ENCODE peak calls at places on chromosomes 16 and 17, in seven cellular contexts. One of them, this sample, is unnamed.

GRCh38 chr16:53041196-53041977 is 11.3 kb downstream of the CHD9NB start:
- DNase-seq in dorsolateral prefrontal cortex: no peak
- DNase-seq in body of pancreas: peak
- DNase-seq in A549: no peak
- DNase-seq in CD4-positive, alpha-beta T cell: no peak
- DNase-seq in psoas muscle: peak
- DNase-seq in GM23248: no peak
- DNase-seq in this sample: no peak

GRCh38 chr16:24537474-24538337 is 1.7 kb upstream of the RBBP6 start:
- DNase-seq in CD4-positive, alpha-beta T cell: no peak
- DNase-seq in psoas muscle: no peak
- DNase-seq in A549: peak
- DNase-seq in dorsolateral prefrontal cortex: no peak
- DNase-seq in GM23248: peak
- DNase-seq in body of pancreas: no peak
- DNase-seq in this sample: no peak

GRCh38 chr16:52350031-52350430 is 196.9 kb downstream of the TOX3 start:
- DNase-seq in A549: no peak
- DNase-seq in CD4-positive, alpha-beta T cell: no peak
- DNase-seq in body of pancreas: no peak
- DNase-seq in dorsolateral prefrontal cortex: no peak
- DNase-seq in psoas muscle: no peak
- DNase-seq in GM23248: no peak
- DNase-seq in this sample: no peak

GRCh38 chr17:58344791-58345157 is 7.2 kb downstream of the SUPT4H1 start:
- DNase-seq in body of pancreas: no peak
- DNase-seq in CD4-positive, alpha-beta T cell: peak
- DNase-seq in psoas muscle: no peak
- DNase-seq in GM23248: no peak
- DNase-seq in dorsolateral prefrontal cortex: no peak
- DNase-seq in A549: no peak
- DNase-seq in this sample: no peak

GRCh38 chr17:44916781-44917241 is 1.5 kb upstream of the GFAP start:
- DNase-seq in dorsolateral prefrontal cortex: peak
- DNase-seq in psoas muscle: no peak
- DNase-seq in body of pancreas: peak
- DNase-seq in A549: no peak
- DNase-seq in GM23248: peak
- DNase-seq in CD4-positive, alpha-beta T cell: no peak
- DNase-seq in this sample: peak

GRCh38 chr16:87881327-87882200 is 12.3 kb upstream of the SLC7A5 start:
- DNase-seq in body of pancreas: no peak
- DNase-seq in A549: no peak
- DNase-seq in CD4-positive, alpha-beta T cell: no peak
- DNase-seq in dorsolateral prefrontal cortex: no peak
- DNase-seq in GM23248: no peak
- DNase-seq in psoas muscle: no peak
- DNase-seq in this sample: no peak

GRCh38 chr17:19672009-19672837 is 23.7 kb downstream of the ALDH3A2 start:
- DNase-seq in CD4-positive, alpha-beta T cell: no peak
- DNase-seq in body of pancreas: peak
- DNase-seq in psoas muscle: peak
- DNase-seq in GM23248: peak
- DNase-seq in dorsolateral prefrontal cortex: no peak
- DNase-seq in A549: no peak
- DNase-seq in this sample: peak

GRCh38 chr16:70570967-70571570 is 47.5 kb downstream of the SF3B3 start:
- DNase-seq in dorsolateral prefrontal cortex: no peak
- DNase-seq in CD4-positive, alpha-beta T cell: no peak
- DNase-seq in psoas muscle: no peak
- DNase-seq in GM23248: no peak
- DNase-seq in body of pancreas: no peak
- DNase-seq in A549: no peak
- DNase-seq in this sample: no peak

GRCh38 chr16:87930456-87930855 is 5.9 kb downstream of the CA5A start:
- DNase-seq in dorsolateral prefrontal cortex: no peak
- DNase-seq in GM23248: peak
- DNase-seq in CD4-positive, alpha-beta T cell: no peak
- DNase-seq in A549: no peak
- DNase-seq in psoas muscle: no peak
- DNase-seq in body of pancreas: no peak
- DNase-seq in this sample: no peak

GRCh38 chr16:64090327-64090726 is 1031.5 kb downstream of the CDH11 start:
- DNase-seq in psoas muscle: no peak
- DNase-seq in body of pancreas: no peak
- DNase-seq in dorsolateral prefrontal cortex: no peak
- DNase-seq in GM23248: no peak
- DNase-seq in A549: no peak
- DNase-seq in CD4-positive, alpha-beta T cell: no peak
- DNase-seq in this sample: no peak

GRCh38 chr16:30567991-30568638 is 3.4 kb downstream of the ZNF688 start:
- DNase-seq in CD4-positive, alpha-beta T cell: peak
- DNase-seq in body of pancreas: no peak
- DNase-seq in GM23248: peak
- DNase-seq in dorsolateral prefrontal cortex: no peak
- DNase-seq in A549: peak
- DNase-seq in psoas muscle: no peak
- DNase-seq in this sample: no peak

GRCh38 chr16:4498546-4499195 is 22.5 kb downstream of the HMOX2 start:
- DNase-seq in psoas muscle: no peak
- DNase-seq in dorsolateral prefrontal cortex: no peak
- DNase-seq in GM23248: no peak
- DNase-seq in CD4-positive, alpha-beta T cell: no peak
- DNase-seq in body of pancreas: no peak
- DNase-seq in A549: no peak
- DNase-seq in this sample: no peak

GRCh38 chr16:56606688-56607618 is 1.4 kb upstream of the MT2A start:
- DNase-seq in A549: peak
- DNase-seq in dorsolateral prefrontal cortex: no peak
- DNase-seq in body of pancreas: peak
- DNase-seq in GM23248: peak
- DNase-seq in psoas muscle: peak
- DNase-seq in CD4-positive, alpha-beta T cell: no peak
- DNase-seq in this sample: no peak

GRCh38 chr17:8668181-8668740 is 37.7 kb upstream of the MYH10 start:
- DNase-seq in CD4-positive, alpha-beta T cell: no peak
- DNase-seq in A549: no peak
- DNase-seq in dorsolateral prefrontal cortex: no peak
- DNase-seq in GM23248: no peak
- DNase-seq in psoas muscle: no peak
- DNase-seq in body of pancreas: no peak
- DNase-seq in this sample: no peak

GRCh38 chr17:34542700-34543336 is 36.6 kb upstream of the TMEM132E start:
- DNase-seq in CD4-positive, alpha-beta T cell: peak
- DNase-seq in A549: peak
- DNase-seq in psoas muscle: no peak
- DNase-seq in GM23248: peak
- DNase-seq in body of pancreas: no peak
- DNase-seq in dorsolateral prefrontal cortex: peak
- DNase-seq in this sample: peak

GRCh38 chr17:30954046-30954805 is 16.6 kb upstream of the RNF135 start:
- DNase-seq in body of pancreas: no peak
- DNase-seq in psoas muscle: peak
- DNase-seq in dorsolateral prefrontal cortex: no peak
- DNase-seq in CD4-positive, alpha-beta T cell: no peak
- DNase-seq in GM23248: no peak
- DNase-seq in A549: no peak
- DNase-seq in this sample: no peak

GRCh38 chr17:27532269-27533067 is 76.2 kb downstream of the KSR1 start:
- DNase-seq in A549: no peak
- DNase-seq in GM23248: no peak
- DNase-seq in CD4-positive, alpha-beta T cell: no peak
- DNase-seq in body of pancreas: peak
- DNase-seq in psoas muscle: no peak
- DNase-seq in dorsolateral prefrontal cortex: no peak
- DNase-seq in this sample: no peak

GRCh38 chr16:78249056-78249455 is 149.6 kb downstream of the WWOX start:
- DNase-seq in psoas muscle: no peak
- DNase-seq in CD4-positive, alpha-beta T cell: no peak
- DNase-seq in body of pancreas: peak
- DNase-seq in GM23248: no peak
- DNase-seq in dorsolateral prefrontal cortex: peak
- DNase-seq in A549: peak
- DNase-seq in this sample: no peak

GRCh38 chr17:44348234-44348987 is 3.3 kb downstream of the GRN start:
- DNase-seq in dorsolateral prefrontal cortex: no peak
- DNase-seq in psoas muscle: no peak
- DNase-seq in A549: no peak
- DNase-seq in CD4-positive, alpha-beta T cell: no peak
- DNase-seq in GM23248: peak
- DNase-seq in body of pancreas: no peak
- DNase-seq in this sample: peak

GRCh38 chr16:62256406-62256805 is 220.2 kb upstream of the CDH8 start:
- DNase-seq in psoas muscle: no peak
- DNase-seq in CD4-positive, alpha-beta T cell: no peak
- DNase-seq in dorsolateral prefrontal cortex: no peak
- DNase-seq in A549: peak
- DNase-seq in GM23248: peak
- DNase-seq in body of pancreas: no peak
- DNase-seq in this sample: no peak

DNA sequence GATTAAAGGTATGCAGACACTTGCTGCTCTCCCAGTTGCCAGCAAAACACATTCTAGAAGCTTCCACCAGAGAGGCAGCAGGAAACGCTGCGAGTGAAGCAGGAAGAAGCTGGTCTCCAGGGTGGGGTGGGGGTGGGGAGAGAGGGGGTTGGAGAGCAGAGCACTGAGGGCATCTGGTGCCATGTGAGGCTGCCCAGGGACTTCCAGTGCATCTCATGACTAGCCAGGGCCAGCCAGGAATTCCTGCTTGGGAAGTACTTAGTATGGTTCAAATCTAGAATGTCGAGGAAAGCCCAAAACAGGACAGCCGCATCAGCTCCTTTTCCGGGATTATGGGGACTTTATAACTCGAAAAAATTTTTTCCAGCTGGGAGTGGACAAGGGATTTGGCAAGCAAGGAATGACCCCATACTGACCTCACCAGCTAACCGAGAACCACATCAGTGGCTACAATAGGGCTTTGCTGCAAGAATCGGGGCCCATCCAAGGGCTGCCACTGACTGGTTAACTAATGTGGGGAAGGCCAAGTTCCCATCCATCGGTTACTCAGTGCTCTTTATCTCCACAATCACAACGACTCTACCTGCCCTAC is 26.2 kb upstream of the AXIN2 start:
- DNase-seq in GM23248: no peak
- DNase-seq in body of pancreas: no peak
- DNase-seq in psoas muscle: no peak
- DNase-seq in dorsolateral prefrontal cortex: no peak
- DNase-seq in A549: no peak
- DNase-seq in CD4-positive, alpha-beta T cell: no peak
- DNase-seq in this sample: no peak
- H3K27ac ChIP-seq in GM23248: no peak
- H3K27ac ChIP-seq in body of pancreas: no peak
- H3K27ac ChIP-seq in psoas muscle: no peak
- H3K27ac ChIP-seq in dorsolateral prefrontal cortex: no peak
- H3K27ac ChIP-seq in A549: peak
- H3K27ac ChIP-seq in CD4-positive, alpha-beta T cell: no peak
- H3K27ac ChIP-seq in this sample: no peak

DNA sequence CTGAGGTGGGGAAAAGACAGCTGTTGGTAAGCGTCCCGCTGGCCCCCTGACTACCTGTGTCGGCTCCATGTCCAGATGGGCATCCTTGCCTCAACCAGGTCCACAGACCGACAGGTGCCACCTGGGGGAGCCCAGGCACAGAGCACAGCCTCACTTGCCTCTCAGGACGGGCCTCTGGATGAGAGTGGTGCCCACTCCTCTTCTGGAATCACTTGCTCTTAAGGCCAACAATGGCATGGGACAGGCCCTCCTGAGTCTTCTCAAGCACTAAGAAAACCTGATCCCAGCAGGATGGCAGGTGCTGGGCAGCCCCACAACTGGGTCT is 17.2 kb downstream of the SLC16A3 start:
- DNase-seq in GM23248: no peak
- DNase-seq in CD4-positive, alpha-beta T cell: no peak
- DNase-seq in A549: no peak
- DNase-seq in dorsolateral prefrontal cortex: no peak
- DNase-seq in psoas muscle: no peak
- DNase-seq in body of pancreas: no peak
- DNase-seq in this sample: no peak
- H3K27ac ChIP-seq in GM23248: peak
- H3K27ac ChIP-seq in CD4-positive, alpha-beta T cell: no peak
- H3K27ac ChIP-seq in A549: peak
- H3K27ac ChIP-seq in dorsolateral prefrontal cortex: peak
- H3K27ac ChIP-seq in psoas muscle: peak
- H3K27ac ChIP-seq in body of pancreas: peak
- H3K27ac ChIP-seq in this sample: peak

GRCh38 chr17:73365203-73365933 is 53.6 kb upstream of the CDC42EP4 start:
- DNase-seq in CD4-positive, alpha-beta T cell: no peak
- DNase-seq in GM23248: peak
- DNase-seq in dorsolateral prefrontal cortex: no peak
- DNase-seq in body of pancreas: no peak
- DNase-seq in psoas muscle: peak
- DNase-seq in A549: no peak
- DNase-seq in this sample: no peak
- H3K27ac ChIP-seq in CD4-positive, alpha-beta T cell: no peak
- H3K27ac ChIP-seq in GM23248: no peak
- H3K27ac ChIP-seq in dorsolateral prefrontal cortex: peak
- H3K27ac ChIP-seq in body of pancreas: peak
- H3K27ac ChIP-seq in psoas muscle: peak
- H3K27ac ChIP-seq in A549: peak
- H3K27ac ChIP-seq in this sample: peak

GRCh38 chr17:5042152-5043022 is 7.2 kb upstream of the SLC52A1 start:
- DNase-seq in psoas muscle: no peak
- DNase-seq in body of pancreas: no peak
- DNase-seq in CD4-positive, alpha-beta T cell: peak
- DNase-seq in dorsolateral prefrontal cortex: no peak
- DNase-seq in GM23248: no peak
- DNase-seq in A549: no peak
- DNase-seq in this sample: no peak

GRCh38 chr17:5044630-5045029 is 9.4 kb upstream of the SLC52A1 start:
- DNase-seq in CD4-positive, alpha-beta T cell: no peak
- DNase-seq in body of pancreas: no peak
- DNase-seq in psoas muscle: no peak
- DNase-seq in GM23248: no peak
- DNase-seq in A549: no peak
- DNase-seq in dorsolateral prefrontal cortex: no peak
- DNase-seq in this sample: no peak

GRCh38 chr17:5043524-5043923 is 8.3 kb upstream of the SLC52A1 start:
- DNase-seq in GM23248: no peak
- DNase-seq in A549: no peak
- DNase-seq in body of pancreas: no peak
- DNase-seq in CD4-positive, alpha-beta T cell: no peak
- DNase-seq in dorsolateral prefrontal cortex: no peak
- DNase-seq in psoas muscle: no peak
- DNase-seq in this sample: no peak

GRCh38 chr17:5047446-5047845 is 12.2 kb upstream of the SLC52A1 start:
- DNase-seq in psoas muscle: no peak
- DNase-seq in body of pancreas: no peak
- DNase-seq in CD4-positive, alpha-beta T cell: no peak
- DNase-seq in A549: no peak
- DNase-seq in dorsolateral prefrontal cortex: no peak
- DNase-seq in GM23248: no peak
- DNase-seq in this sample: no peak

DNA sequence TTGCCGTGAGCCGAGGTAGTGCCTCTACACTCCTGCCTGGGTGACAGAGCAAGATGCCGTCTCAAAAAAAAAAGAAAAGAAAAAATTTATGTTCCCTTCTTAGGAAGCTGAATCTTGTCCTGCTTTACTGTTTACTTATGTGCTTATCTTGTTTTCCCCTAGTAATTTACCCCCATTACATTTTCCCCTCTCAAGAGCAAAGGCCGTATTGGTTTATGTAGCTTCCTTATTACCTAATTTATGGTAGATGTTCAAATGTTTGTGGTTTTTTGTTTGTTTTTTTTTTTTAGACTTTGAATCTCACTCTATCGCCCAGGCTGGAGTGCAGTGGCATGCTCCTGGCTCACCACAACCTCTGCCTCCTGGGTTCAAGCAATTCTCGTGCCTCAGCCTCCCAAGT is 10.3 kb upstream of the SLC52A1 start:
- DNase-seq in GM23248: no peak
- DNase-seq in A549: no peak
- DNase-seq in psoas muscle: no peak
- DNase-seq in body of pancreas: no peak
- DNase-seq in dorsolateral prefrontal cortex: no peak
- DNase-seq in CD4-positive, alpha-beta T cell: no peak
- DNase-seq in this sample: no peak
- H3K27ac ChIP-seq in GM23248: no peak
- H3K27ac ChIP-seq in A549: no peak
- H3K27ac ChIP-seq in psoas muscle: no peak
- H3K27ac ChIP-seq in body of pancreas: no peak
- H3K27ac ChIP-seq in dorsolateral prefrontal cortex: no peak
- H3K27ac ChIP-seq in CD4-positive, alpha-beta T cell: no peak
- H3K27ac ChIP-seq in this sample: no peak

This sample was measured in substantia nigra.